ENCODE peak calls at places on chromosomes 4 and X, in six cellular contexts. A is NCI-H460; Z is cardiac fibroblast; O is stimulated activated CD4-positive, alpha-beta T cell treated with anti-CD3 and anti-CD28 coated beads, Interleukin-2, amount 100 ng/mL, for 48 hours; G is COR-L47; D is activated CD4-positive, alpha-beta T cell treated with anti-CD3 and anti-CD28 coated beads for 1 hour. F is an unnamed sample.

GRCh38 chrX:133838761-133839676 is 146.4 kb downstream of the GPC3 start:
- DNase-seq in A (peak; percentile 24), Z (peak; percentile 25), O (peak; percentile 21), G (no peak), D (no peak), F (no peak)

GRCh38 chrX:8887004-8887403 is 85.8 kb upstream of the FAM9A start:
- DNase-seq in A (no peak), Z (no peak), O (no peak), G (no peak), D (no peak), F (no peak)

GRCh38 chrX:11899091-11899490 is 141.1 kb downstream of the MSL3 start:
- DNase-seq in A (no peak), Z (peak; percentile 83), O (no peak), G (no peak), D (no peak), F (peak; percentile 17)

GRCh38 chr4:6779667-6780565 is 2.6 kb upstream of the KIAA0232 start:
- DNase-seq in A (no peak), Z (peak; percentile 37), O (no peak), G (no peak), D (no peak), F (peak; percentile 72)

GRCh38 chr4:144645102-144645469 is 870 bp upstream of the HHIP start:
- DNase-seq in A (no peak), Z (peak; percentile 54), O (no peak), G (no peak), D (no peak), F (no peak)

GRCh38 chr4:124768596-124768995 is 56.1 kb upstream of the ANKRD50 start:
- DNase-seq in A (no peak), Z (peak; percentile 53), O (no peak), G (no peak), D (no peak), F (no peak)

GRCh38 chrX:130654409-130654970 is 248.5 kb downstream of the ENOX2 start:
- DNase-seq in A (no peak), Z (peak; percentile 11), O (no peak), G (no peak), D (no peak), F (no peak)

GRCh38 chr4:140149851-140150635 is 3.9 kb downstream of the MAML3 start:
- DNase-seq in A (no peak), Z (peak; percentile 59), O (peak; percentile 46), G (peak; percentile 79), D (peak; percentile 54), F (no peak)

GRCh38 chrX:150565551-150565950 is 2.9 kb upstream of the MTM1 start:
- DNase-seq in A (no peak), Z (no peak), O (no peak), G (no peak), D (no peak), F (no peak)

GRCh38 chr4:106270708-106271107 is 45.3 kb downstream of the TBCK start:
- DNase-seq in A (no peak), Z (peak; percentile 16), O (no peak), G (no peak), D (no peak), F (no peak)

GRCh38 chr4:104743141-104743748 is 248.6 kb upstream of the CXXC4 start:
- DNase-seq in A (no peak), Z (no peak), O (no peak), G (no peak), D (no peak), F (no peak)

GRCh38 chr4:183718876-183719275 is 59.8 kb downstream of the TRAPPC11 start:
- DNase-seq in A (no peak), Z (no peak), O (no peak), G (no peak), D (no peak), F (no peak)

GRCh38 chr4:88341227-88342192 is 37.1 kb upstream of the HERC6 start:
- DNase-seq in A (peak; percentile 69), Z (peak; percentile 96), O (no peak), G (no peak), D (no peak), F (no peak)

GRCh38 chr4:188780686-188781085 is 641.4 kb downstream of the TRIML1 start:
- DNase-seq in A (no peak), Z (peak; percentile 17), O (no peak), G (no peak), D (no peak), F (no peak)

GRCh38 chr4:15149842-15150592 is 147.7 kb downstream of the CPEB2 start:
- DNase-seq in A (peak; percentile 84), Z (peak; percentile 84), O (no peak), G (peak; percentile 66), D (no peak), F (peak; percentile 96)

GRCh38 chr4:53346920-53347852 is 18.7 kb downstream of the SCFD2 start:
- DNase-seq in A (no peak), Z (peak; percentile 40), O (no peak), G (no peak), D (no peak), F (no peak)

GRCh38 chr4:15469402-15470148 is at the start of gene CC2D2A:
- DNase-seq in A (no peak), Z (peak; percentile 73), O (no peak), G (no peak), D (no peak), F (peak; percentile 21)

GRCh38 chr4:147820975-147821374 is 89.1 kb downstream of the ARHGAP10 start:
- DNase-seq in A (no peak), Z (no peak), O (no peak), G (no peak), D (no peak), F (no peak)

GRCh38 chr4:54439831-54440243 is 210.7 kb downstream of the PDGFRA start:
- DNase-seq in A (peak; percentile 2), Z (peak; percentile 81), O (no peak), G (peak; percentile 31), D (no peak), F (peak; percentile 35)